ENCODE peak calls at places on chromosomes 4 and X, in five cellular contexts. One of them, this sample, is unnamed.

GRCh38 chr4:188429965-188430364 is 290.7 kb downstream of the TRIML1 start:
- DNase-seq in CD8-positive, alpha-beta memory T cell: no peak
- DNase-seq in HuH-7: no peak
- DNase-seq in M059J: no peak
- DNase-seq in HCT116: no peak
- DNase-seq in this sample: no peak

GRCh38 chr4:150150545-150151156 is 72.4 kb downstream of the DCLK2 start:
- DNase-seq in CD8-positive, alpha-beta memory T cell: no peak
- DNase-seq in HuH-7: no peak
- DNase-seq in M059J: no peak
- DNase-seq in HCT116: no peak
- DNase-seq in this sample: no peak

GRCh38 chr4:99722006-99722405 is 64.4 kb upstream of the C4orf54 start:
- DNase-seq in CD8-positive, alpha-beta memory T cell: no peak
- DNase-seq in HuH-7: no peak
- DNase-seq in M059J: no peak
- DNase-seq in HCT116: no peak
- DNase-seq in this sample: no peak

GRCh38 chrX:131752493-131753198 is 208.8 kb downstream of the OR13H1 start:
- DNase-seq in CD8-positive, alpha-beta memory T cell: no peak
- DNase-seq in HuH-7: no peak
- DNase-seq in M059J: no peak
- DNase-seq in HCT116: no peak
- DNase-seq in this sample: no peak

GRCh38 chrX:41313419-41313818 is 20.5 kb upstream of the DDX3X start:
- DNase-seq in CD8-positive, alpha-beta memory T cell: no peak
- DNase-seq in HuH-7: no peak
- DNase-seq in M059J: peak; percentile 95
- DNase-seq in HCT116: no peak
- DNase-seq in this sample: no peak

GRCh38 chr4:128868758-128869157 is 59.3 kb downstream of the JADE1 start:
- DNase-seq in CD8-positive, alpha-beta memory T cell: no peak
- DNase-seq in HuH-7: no peak
- DNase-seq in M059J: no peak
- DNase-seq in HCT116: no peak
- DNase-seq in this sample: no peak

GRCh38 chr4:177108708-177109107 is 201.0 kb upstream of the NEIL3 start:
- DNase-seq in CD8-positive, alpha-beta memory T cell: no peak
- DNase-seq in HuH-7: no peak
- DNase-seq in M059J: peak; percentile 35
- DNase-seq in HCT116: no peak
- DNase-seq in this sample: no peak

GRCh38 chr4:14653338-14653737 is 348.9 kb upstream of the CPEB2 start:
- DNase-seq in CD8-positive, alpha-beta memory T cell: no peak
- DNase-seq in HuH-7: no peak
- DNase-seq in M059J: no peak
- DNase-seq in HCT116: no peak
- DNase-seq in this sample: no peak

GRCh38 chr4:103478729-103479128 is 241.1 kb downstream of the TACR3 start:
- DNase-seq in CD8-positive, alpha-beta memory T cell: no peak
- DNase-seq in HuH-7: no peak
- DNase-seq in M059J: no peak
- DNase-seq in HCT116: no peak
- DNase-seq in this sample: no peak

GRCh38 chrX:140123446-140123845 is 158.1 kb upstream of the CXorf66 start:
- DNase-seq in CD8-positive, alpha-beta memory T cell: no peak
- DNase-seq in HuH-7: no peak
- DNase-seq in M059J: peak; percentile 12
- DNase-seq in HCT116: no peak
- DNase-seq in this sample: no peak

GRCh38 chr4:52234539-52235174 is 183.6 kb downstream of the SPATA18 start:
- DNase-seq in CD8-positive, alpha-beta memory T cell: no peak
- DNase-seq in HuH-7: peak; percentile 63
- DNase-seq in M059J: peak; percentile 9
- DNase-seq in HCT116: peak; percentile 41
- DNase-seq in this sample: no peak

GRCh38 chr4:120209706-120210105 is 143.1 kb upstream of the MAD2L1 start:
- DNase-seq in CD8-positive, alpha-beta memory T cell: no peak
- DNase-seq in HuH-7: no peak
- DNase-seq in M059J: no peak
- DNase-seq in HCT116: no peak
- DNase-seq in this sample: no peak

GRCh38 chrX:39409246-39409917 is 608.1 kb downstream of the MID1IP1 start:
- DNase-seq in CD8-positive, alpha-beta memory T cell: no peak
- DNase-seq in HuH-7: no peak
- DNase-seq in M059J: no peak
- DNase-seq in HCT116: no peak
- DNase-seq in this sample: no peak

GRCh38 chrX:40623665-40624064 is 437 bp downstream of the MPC1L start:
- DNase-seq in CD8-positive, alpha-beta memory T cell: no peak
- DNase-seq in HuH-7: no peak
- DNase-seq in M059J: no peak
- DNase-seq in HCT116: no peak
- DNase-seq in this sample: no peak

GRCh38 chr4:40325406-40326019 is 9.6 kb upstream of the CHRNA9 start:
- DNase-seq in CD8-positive, alpha-beta memory T cell: peak; percentile 84
- DNase-seq in HuH-7: peak; percentile 55
- DNase-seq in M059J: peak; percentile 72
- DNase-seq in HCT116: peak; percentile 58
- DNase-seq in this sample: no peak

GRCh38 chr4:163194593-163194992 is 27.9 kb upstream of the NAF1 start:
- DNase-seq in CD8-positive, alpha-beta memory T cell: no peak
- DNase-seq in HuH-7: no peak
- DNase-seq in M059J: no peak
- DNase-seq in HCT116: no peak
- DNase-seq in this sample: no peak

GRCh38 chr4:173367285-173367684 is 3.5 kb upstream of the SAP30 start:
- DNase-seq in CD8-positive, alpha-beta memory T cell: no peak
- DNase-seq in HuH-7: no peak
- DNase-seq in M059J: peak; percentile 21
- DNase-seq in HCT116: no peak
- DNase-seq in this sample: no peak

GRCh38 chrX:72477787-72478186 is 94.9 kb downstream of the HDAC8 start:
- DNase-seq in CD8-positive, alpha-beta memory T cell: no peak
- DNase-seq in HuH-7: no peak
- DNase-seq in M059J: no peak
- DNase-seq in HCT116: no peak
- DNase-seq in this sample: no peak

GRCh38 chr4:89248879-89249281 is 58.7 kb downstream of the GPRIN3 start:
- DNase-seq in CD8-positive, alpha-beta memory T cell: no peak
- DNase-seq in HuH-7: no peak
- DNase-seq in M059J: peak; percentile 29
- DNase-seq in HCT116: no peak
- DNase-seq in this sample: no peak

GRCh38 chr4:184443318-184443717 is 31.0 kb downstream of the IRF2 start:
- DNase-seq in CD8-positive, alpha-beta memory T cell: no peak
- DNase-seq in HuH-7: no peak
- DNase-seq in M059J: no peak
- DNase-seq in HCT116: no peak
- DNase-seq in this sample: no peak

GRCh38 chr4:185304541-185304940 is 91.2 kb downstream of the LRP2BP start:
- DNase-seq in CD8-positive, alpha-beta memory T cell: no peak
- DNase-seq in HuH-7: no peak
- DNase-seq in M059J: peak; percentile 18
- DNase-seq in HCT116: no peak
- DNase-seq in this sample: no peak

GRCh38 chr4:55859711-55860110 is 6.3 kb downstream of the EXOC1 start:
- DNase-seq in CD8-positive, alpha-beta memory T cell: no peak
- DNase-seq in HuH-7: no peak
- DNase-seq in M059J: no peak
- DNase-seq in HCT116: no peak
- DNase-seq in this sample: no peak

GRCh38 chrX:76428243-76429130 is 977 bp downstream of the MAGEE1 start:
- DNase-seq in CD8-positive, alpha-beta memory T cell: peak; percentile 78
- DNase-seq in HuH-7: no peak
- DNase-seq in M059J: no peak
- DNase-seq in HCT116: no peak
- DNase-seq in this sample: no peak

GRCh38 chr4:112938461-112939058 is 110.9 kb upstream of the ANK2 start:
- DNase-seq in CD8-positive, alpha-beta memory T cell: no peak
- DNase-seq in HuH-7: no peak
- DNase-seq in M059J: peak; percentile 38
- DNase-seq in HCT116: peak; percentile 31
- DNase-seq in this sample: peak; percentile 23

GRCh38 chr4:106266201-106266600 is 49.8 kb downstream of the TBCK start:
- DNase-seq in CD8-positive, alpha-beta memory T cell: no peak
- DNase-seq in HuH-7: peak; percentile 11
- DNase-seq in M059J: peak; percentile 56
- DNase-seq in HCT116: peak; percentile 34
- DNase-seq in this sample: no peak

GRCh38 chrX:10729000-10729399 is 108.6 kb upstream of the MID1 start:
- DNase-seq in CD8-positive, alpha-beta memory T cell: no peak
- DNase-seq in HuH-7: no peak
- DNase-seq in M059J: no peak
- DNase-seq in HCT116: no peak
- DNase-seq in this sample: no peak

GRCh38 chrX:113586281-113586898 is 745.8 kb upstream of the AMOT start:
- DNase-seq in CD8-positive, alpha-beta memory T cell: no peak
- DNase-seq in HuH-7: no peak
- DNase-seq in M059J: no peak
- DNase-seq in HCT116: no peak
- DNase-seq in this sample: no peak

GRCh38 chr4:78569291-78569821 is 17.8 kb downstream of the ANXA3 start:
- DNase-seq in CD8-positive, alpha-beta memory T cell: no peak
- DNase-seq in HuH-7: no peak
- DNase-seq in M059J: peak; percentile 76
- DNase-seq in HCT116: peak; percentile 87
- DNase-seq in this sample: peak; percentile 54

GRCh38 chrX:33725556-33726232 is 406.4 kb downstream of the FAM47A start:
- DNase-seq in CD8-positive, alpha-beta memory T cell: no peak
- DNase-seq in HuH-7: no peak
- DNase-seq in M059J: peak; percentile 1
- DNase-seq in HCT116: no peak
- DNase-seq in this sample: no peak

GRCh38 chr4:71545168-71545567 is 206.3 kb downstream of the SLC4A4 start:
- DNase-seq in CD8-positive, alpha-beta memory T cell: no peak
- DNase-seq in HuH-7: no peak
- DNase-seq in M059J: peak; percentile 10
- DNase-seq in HCT116: no peak
- DNase-seq in this sample: no peak

GRCh38 chrX:1386338-1387127 is 5.4 kb downstream of the SLC25A6 start:
- DNase-seq in CD8-positive, alpha-beta memory T cell: no peak
- DNase-seq in HuH-7: no peak
- DNase-seq in M059J: no peak
- DNase-seq in HCT116: no peak
- DNase-seq in this sample: no peak

GRCh38 chr4:15673337-15673736 is 8.3 kb upstream of the FAM200B start:
- DNase-seq in CD8-positive, alpha-beta memory T cell: no peak
- DNase-seq in HuH-7: no peak
- DNase-seq in M059J: no peak
- DNase-seq in HCT116: no peak
- DNase-seq in this sample: no peak

GRCh38 chr4:56099378-56099786 is 150.6 kb downstream of the CEP135 start:
- DNase-seq in CD8-positive, alpha-beta memory T cell: no peak
- DNase-seq in HuH-7: no peak
- DNase-seq in M059J: peak; percentile 35
- DNase-seq in HCT116: no peak
- DNase-seq in this sample: no peak

GRCh38 chrX:69507500-69507789 is 3.3 kb downstream of the NALF2 start:
- DNase-seq in CD8-positive, alpha-beta memory T cell: no peak
- DNase-seq in HuH-7: no peak
- DNase-seq in M059J: no peak
- DNase-seq in HCT116: no peak
- DNase-seq in this sample: no peak

GRCh38 chrX:11672213-11672612 is 6.5 kb upstream of the ARHGAP6 start:
- DNase-seq in CD8-positive, alpha-beta memory T cell: no peak
- DNase-seq in HuH-7: no peak
- DNase-seq in M059J: no peak
- DNase-seq in HCT116: no peak
- DNase-seq in this sample: no peak

GRCh38 chr4:138404801-138405200 is 162.7 kb upstream of the SLC7A11 start:
- DNase-seq in CD8-positive, alpha-beta memory T cell: no peak
- DNase-seq in HuH-7: no peak
- DNase-seq in M059J: no peak
- DNase-seq in HCT116: no peak
- DNase-seq in this sample: no peak

GRCh38 chr4:82500106-82500738 is 61.6 kb downstream of the TMEM150C start:
- DNase-seq in CD8-positive, alpha-beta memory T cell: no peak
- DNase-seq in HuH-7: no peak
- DNase-seq in M059J: no peak
- DNase-seq in HCT116: no peak
- DNase-seq in this sample: no peak

GRCh38 chr4:180134116-180134866 is 2108.9 kb upstream of the TENM3 start:
- DNase-seq in CD8-positive, alpha-beta memory T cell: no peak
- DNase-seq in HuH-7: no peak
- DNase-seq in M059J: no peak
- DNase-seq in HCT116: no peak
- DNase-seq in this sample: no peak

GRCh38 chr4:94995684-94996394 is 238.1 kb downstream of the BMPR1B start:
- DNase-seq in CD8-positive, alpha-beta memory T cell: no peak
- DNase-seq in HuH-7: no peak
- DNase-seq in M059J: peak; percentile 6
- DNase-seq in HCT116: no peak
- DNase-seq in this sample: no peak

This sample was measured in glomerular endothelial cell.